ENCODE peak calls at places on chromosomes 12 and 14, in nine cellular contexts. A is left lung; M is CD8-positive, alpha-beta T cell; I is stomach; R is transverse colon; J is hepatocyte; X is PC-9; Y is ovary; K is SK-N-SH. C is an unnamed sample.

GRCh38 chr12:129579879-129580278 is 323.9 kb downstream of the TMEM132D start:
- DNase-seq in I (no peak), X (no peak), J (no peak), K (no peak), M (no peak), Y (no peak), A (no peak), R (no peak), C (no peak)

GRCh38 chr14:65933400-65934068 is 521.0 kb downstream of the FUT8 start:
- DNase-seq in J (no peak), K (no peak), A (no peak), M (no peak), Y (no peak), I (no peak), X (no peak), R (no peak), C (no peak)

GRCh38 chr12:46269429-46270241 is 792 bp upstream of the SLC38A1 start:
- DNase-seq in I (no peak), R (peak; percentile 63), X (peak; percentile 39), Y (peak; percentile 27), A (peak; percentile 75), M (peak; percentile 82), K (no peak), J (peak; percentile 69), C (no peak)

GRCh38 chr14:88325883-88326282 is 2.8 kb upstream of the KCNK10 start:
- DNase-seq in R (no peak), Y (no peak), I (no peak), A (no peak), K (no peak), M (no peak), J (no peak), X (no peak), C (no peak)

GRCh38 chr12:117367006-117367638 is 5.7 kb upstream of the NOS1 start:
- DNase-seq in Y (no peak), R (peak; percentile 78), I (peak; percentile 84), K (peak; percentile 76), A (no peak), M (no peak), X (peak; percentile 63), J (peak; percentile 91), C (peak; percentile 79)

GRCh38 chr14:58027904-58028303 is 124.1 kb downstream of the ARMH4 start:
- DNase-seq in K (no peak), J (no peak), X (no peak), A (no peak), Y (no peak), R (no peak), M (no peak), I (no peak), C (no peak)

GRCh38 chr12:56831936-56832335 is 68.8 kb downstream of the HSD17B6 start:
- DNase-seq in K (no peak), X (no peak), A (no peak), I (no peak), R (no peak), J (no peak), Y (no peak), M (no peak), C (no peak)

GRCh38 chr14:60195179-60195810 is 30.1 kb upstream of the DHRS7 start:
- DNase-seq in I (no peak), Y (no peak), J (no peak), A (no peak), X (no peak), K (no peak), M (no peak), R (no peak), C (no peak)

GRCh38 chr12:67070604-67071003 is 198.6 kb upstream of the CAND1 start:
- DNase-seq in X (no peak), M (no peak), R (no peak), Y (no peak), I (no peak), K (peak; percentile 8), J (no peak), A (no peak), C (no peak)
- TF ChIP-seq CTCF in X (no peak), M (no peak), R (no peak), Y (no peak), I (no peak), K (no peak), J (no peak), A (no peak), C (no peak)

GRCh38 chr12:133038310-133038709 is 1.0 kb downstream of the ZNF84 start:
- DNase-seq in M (no peak), I (no peak), J (no peak), Y (no peak), A (no peak), K (no peak), R (no peak), X (no peak), C (no peak)
- H3K9me3 ChIP-seq in M (peaks cover 35% of the 10 kb centered on the region), I (peaks cover 41% of the 10 kb centered on the region), J (peaks cover 40% of the 10 kb centered on the region), Y (peaks cover 14% of the 10 kb centered on the region), A (no peaks in the 10 kb centered on the region), K (peaks cover 54% of the 10 kb centered on the region), R (peaks cover 64% of the 10 kb centered on the region), X (peaks cover 55% of the 10 kb centered on the region), C (peaks cover 10% of the 10 kb centered on the region)

GRCh38 chr12:19794116-19794515 is 354.8 kb downstream of the AEBP2 start:
- DNase-seq in K (no peak), X (no peak), M (no peak), J (no peak), A (no peak), Y (no peak), R (no peak), I (no peak), C (no peak)

GRCh38 chr12:19792028-19792427 is 352.7 kb downstream of the AEBP2 start:
- DNase-seq in A (no peak), X (no peak), M (no peak), J (no peak), R (no peak), K (no peak), Y (no peak), I (no peak), C (no peak)
- TF ChIP-seq CTCF in A (no peak), X (no peak), M (no peak), J (no peak), R (no peak), K (no peak), Y (no peak), I (no peak), C (no peak)

GRCh38 chr12:132365226-132365625 is 35.8 kb upstream of the GALNT9 start:
- DNase-seq in J (no peak), R (no peak), A (peak; percentile 28), I (no peak), K (no peak), Y (peak; percentile 3), X (no peak), M (no peak), C (no peak)
- H3K9me3 ChIP-seq in J (no peaks in the 10 kb centered on the region), R (no peaks in the 10 kb centered on the region), A (no peaks in the 10 kb centered on the region), I (no peaks in the 10 kb centered on the region), K (no peaks in the 10 kb centered on the region), Y (no peaks in the 10 kb centered on the region), X (no peaks in the 10 kb centered on the region), M (no peaks in the 10 kb centered on the region), C (no peaks in the 10 kb centered on the region)

DNA sequence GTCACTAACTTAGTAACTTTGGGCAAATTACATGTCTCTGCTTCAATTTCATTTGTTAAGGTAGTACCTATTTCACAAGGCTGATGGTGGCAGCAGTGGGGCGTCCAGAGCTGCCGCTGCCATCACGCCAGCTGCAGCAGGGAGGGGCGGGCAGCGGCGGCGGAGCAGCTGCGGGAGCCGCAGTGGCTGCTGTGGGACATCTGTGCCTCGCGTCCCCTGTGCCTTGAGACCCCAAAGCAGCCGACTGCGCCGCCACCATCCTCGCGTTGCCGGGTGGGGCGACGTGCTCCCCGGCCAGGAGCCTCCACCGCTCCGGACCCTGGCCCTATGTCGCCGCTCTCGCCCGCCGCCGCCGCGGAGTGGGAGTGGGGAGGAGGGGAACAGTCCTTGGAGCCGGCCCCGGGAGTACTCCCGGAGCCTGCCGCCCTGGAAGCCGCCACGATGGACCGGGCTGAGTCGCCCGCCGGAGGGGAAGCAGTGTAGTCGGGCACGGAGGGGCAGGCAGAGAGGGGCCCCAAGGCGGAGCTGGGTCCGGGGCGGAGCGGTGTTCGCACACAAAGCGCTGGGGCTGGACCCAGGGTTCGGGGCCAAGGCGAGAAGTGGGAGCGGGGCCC is 51.4 kb downstream of the A2M start:
- DNase-seq in M (peak; percentile 70), K (peak; percentile 86), A (peak; percentile 89), J (peak; percentile 90), R (peak; percentile 67), I (peak; percentile 72), X (peak; percentile 75), Y (peak; percentile 67), C (peak; percentile 76)
- TF ChIP-seq CTCF in M (peak; percentile 31), K (peak; percentile 31), A (peak; percentile 10), J (peak; percentile 66), R (peak; percentile 40), I (no peak), X (peak; percentile 49), Y (peak; percentile 10), C (peak; percentile 54)

GRCh38 chr14:26200675-26201074 is 397.2 kb downstream of the NOVA1 start:
- DNase-seq in K (no peak), X (no peak), Y (no peak), M (no peak), I (no peak), A (no peak), J (no peak), R (no peak), C (no peak)
- H3K9me3 ChIP-seq in K (no peaks in the 10 kb centered on the region), X (no peaks in the 10 kb centered on the region), Y (no peaks in the 10 kb centered on the region), M (no peaks in the 10 kb centered on the region), I (no peaks in the 10 kb centered on the region), A (no peaks in the 10 kb centered on the region), J (no peaks in the 10 kb centered on the region), R (no peaks in the 10 kb centered on the region), C (no peaks in the 10 kb centered on the region)

DNA sequence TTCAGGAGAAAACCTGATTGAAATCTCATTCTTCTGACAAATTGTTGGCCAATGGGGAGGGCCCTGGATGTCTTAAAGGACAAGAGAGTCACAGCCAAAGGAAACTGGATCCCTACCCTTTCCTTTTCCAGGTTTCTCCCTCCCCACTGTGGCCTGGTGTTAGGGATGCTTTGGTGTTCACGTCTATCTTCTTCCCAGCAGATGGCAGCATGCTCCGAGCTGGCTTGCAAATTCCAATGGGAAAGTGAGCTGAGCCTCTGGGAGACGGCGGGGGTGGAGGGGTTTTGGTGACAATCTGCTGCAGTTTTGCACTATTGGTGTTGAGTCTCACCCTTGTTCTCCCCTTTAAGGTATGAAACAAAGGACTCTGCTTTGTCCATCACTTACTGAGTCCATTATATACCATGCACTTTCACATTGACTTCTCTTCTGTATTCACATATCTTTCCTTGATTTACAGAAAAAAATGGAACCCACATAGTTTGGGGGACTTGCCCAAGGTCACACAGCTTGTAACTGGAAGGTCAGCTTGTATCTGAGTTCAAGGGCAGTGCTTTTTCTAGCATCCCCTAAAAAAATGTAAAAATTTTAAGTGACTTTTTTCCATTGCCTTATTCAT is 39.3 kb downstream of the CCDC177 start:
- DNase-seq in K (peak; percentile 84), J (peak; percentile 72), Y (no peak), M (no peak), A (no peak), X (peak; percentile 34), I (peak; percentile 37), R (peak; percentile 22), C (peak; percentile 57)
- TF ChIP-seq CTCF in K (peak; percentile 75), J (peak; percentile 79), Y (no peak), M (no peak), A (peak; percentile 46), X (peak; percentile 74), I (no peak), R (peak; percentile 58), C (peak; percentile 76)

C was measured in right lobe of liver.